ENCODE peak calls at places on chromosomes 13 and 19, in seven cellular contexts. X is GM13977; Z is activated CD4-positive, CD25-positive, alpha-beta regulatory T cell treated with anti-CD3 and anti-CD28 coated beads, Interleukin-2, amount 50 U/mL, for 16 hours; C is GM10248; I is left lung; R is C1 segment of cervical spinal cord; S is midbrain. W is an unnamed sample.

GRCh38 chr19:19068659-19069509 is 5.1 kb downstream of the SLC25A42 start:
- DNase-seq in C (peak), X (peak), I (no peak), R (peak), S (peak), Z (no peak), W (no peak)

GRCh38 chr13:86447479-86447878 is 648.3 kb upstream of the SLITRK6 start:
- DNase-seq in X (no peak), C (no peak), R (no peak), I (no peak), S (no peak), Z (no peak), W (no peak)

GRCh38 chr19:5183616-5184015 is 157.0 kb downstream of the PTPRS start:
- DNase-seq in R (no peak), C (no peak), X (no peak), I (no peak), S (no peak), Z (no peak), W (no peak)

GRCh38 chr13:101631403-101631802 is 178.9 kb downstream of the ITGBL1 start:
- DNase-seq in I (no peak), S (no peak), R (no peak), Z (no peak), C (no peak), X (no peak), W (no peak)

GRCh38 chr13:28282451-28282850 is 144.1 kb downstream of the PAN3 start:
- DNase-seq in I (no peak), Z (no peak), R (no peak), C (peak), S (no peak), X (no peak), W (no peak)

GRCh38 chr13:95540848-95541247 is 11.7 kb upstream of the CLDN10 start:
- DNase-seq in X (no peak), I (peak), S (peak), Z (no peak), C (no peak), R (no peak), W (no peak)

GRCh38 chr19:44142014-44142523 is 715 bp downstream of the ZNF234 start:
- DNase-seq in X (no peak), R (no peak), I (no peak), C (no peak), Z (no peak), S (peak), W (no peak)

GRCh38 chr13:113086991-113087922 is 18.3 kb upstream of the F7 start:
- DNase-seq in R (no peak), Z (no peak), X (no peak), C (no peak), I (no peak), S (no peak), W (no peak)

GRCh38 chr13:48412100-48412556 is 785 bp downstream of the LPAR6 start:
- DNase-seq in C (no peak), I (no peak), X (no peak), Z (no peak), S (no peak), R (no peak), W (no peak)

GRCh38 chr13:51333826-51334225 is 5.7 kb upstream of the SERPINE3 start:
- DNase-seq in C (no peak), S (no peak), I (no peak), X (no peak), R (no peak), Z (no peak), W (no peak)

GRCh38 chr19:12965812-12966135 is 3.6 kb upstream of the DAND5 start:
- DNase-seq in X (no peak), Z (no peak), C (no peak), S (no peak), R (no peak), I (no peak), W (no peak)

GRCh38 chr19:10762656-10763055 is 44.8 kb downstream of the DNM2 start:
- DNase-seq in Z (no peak), I (no peak), R (no peak), C (no peak), S (no peak), X (no peak), W (no peak)

GRCh38 chr19:52566588-52566987 is 3.5 kb upstream of the ZNF701 start:
- DNase-seq in R (no peak), X (no peak), Z (no peak), S (no peak), C (no peak), I (no peak), W (peak)

GRCh38 chr19:2095338-2095938 is 688 bp downstream of the MOB3A start:
- DNase-seq in Z (no peak), C (no peak), X (no peak), I (peak), S (no peak), R (no peak), W (no peak)

GRCh38 chr13:39538826-39539555 is 64.0 kb downstream of the LHFPL6 start:
- DNase-seq in R (no peak), X (no peak), Z (no peak), S (no peak), I (no peak), C (no peak), W (no peak)

GRCh38 chr13:79519252-79519651 is 38.3 kb downstream of the NDFIP2 start:
- DNase-seq in Z (no peak), S (no peak), C (no peak), I (no peak), X (no peak), R (no peak), W (no peak)

GRCh38 chr19:56942749-56943148 is 102.2 kb upstream of the PEG3 start:
- DNase-seq in Z (no peak), R (no peak), C (no peak), X (peak), S (no peak), I (peak), W (no peak)

GRCh38 chr13:98519976-98520375 is 56.9 kb downstream of the STK24 start:
- DNase-seq in Z (no peak), C (no peak), I (no peak), S (no peak), R (no peak), X (no peak), W (no peak)

GRCh38 chr19:6109947-6110346 is 353 bp downstream of the RFX2 start:
- DNase-seq in C (no peak), S (no peak), R (no peak), Z (no peak), I (no peak), X (no peak), W (no peak)

W was measured in HTR-8/SVneo.